ENCODE peak calls at places on chromosomes 6 and 20, in nine cellular contexts. A is mammary epithelial cell; J is cardiac fibroblast; V is HFF-Myc; N is upper lobe of left lung; C is hepatocyte; E is AG09309; B is right atrium auricular region; Z is CD8-positive, alpha-beta T cell. Y is an unnamed sample.

GRCh38 chr6:16019462-16019861 is 109.4 kb upstream of the MYLIP start:
- DNase-seq in A (no peak), J (no peak), V (no peak), N (no peak), C (no peak), E (no peak), B (no peak), Z (no peak), Y (no peak)

GRCh38 chr20:6558361-6558760 is 209.1 kb upstream of the BMP2 start:
- DNase-seq in A (peak), J (no peak), V (no peak), N (no peak), C (no peak), E (no peak), B (no peak), Z (no peak), Y (no peak)

GRCh38 chr6:42339991-42340401 is 111.7 kb downstream of the TRERF1 start:
- DNase-seq in A (peak), J (no peak), V (no peak), N (no peak), C (no peak), E (no peak), B (no peak), Z (no peak), Y (no peak)

GRCh38 chr6:125314019-125314581 is 12.3 kb upstream of the HDDC2 start:
- DNase-seq in A (peak), J (peak), V (peak), N (peak), C (peak), E (no peak), B (peak), Z (peak), Y (peak)

GRCh38 chr20:46199198-46199597 is 81.1 kb downstream of the CD40 start:
- DNase-seq in A (no peak), J (no peak), V (no peak), N (no peak), C (no peak), E (no peak), B (no peak), Z (no peak), Y (no peak)

GRCh38 chr6:11007715-11008608 is 36.1 kb downstream of the ELOVL2 start:
- DNase-seq in A (peak), J (peak), V (no peak), N (no peak), C (peak), E (peak), B (no peak), Z (no peak), Y (no peak)

GRCh38 chr6:170205534-170206316 is 85.2 kb downstream of the DLL1 start:
- DNase-seq in A (no peak), J (no peak), V (no peak), N (no peak), C (no peak), E (no peak), B (peak), Z (peak), Y (peak)

GRCh38 chr6:144583614-144583954 is 298.4 kb downstream of the UTRN start:
- DNase-seq in A (no peak), J (no peak), V (no peak), N (no peak), C (no peak), E (no peak), B (no peak), Z (no peak), Y (no peak)

GRCh38 chr6:112298816-112299281 is 44.5 kb upstream of the LAMA4 start:
- DNase-seq in A (peak), J (peak), V (peak), N (no peak), C (no peak), E (peak), B (no peak), Z (no peak), Y (no peak)

GRCh38 chr6:52575490-52575868 is 1.4 kb downstream of the TRAM2 start:
- DNase-seq in A (no peak), J (peak), V (no peak), N (no peak), C (no peak), E (no peak), B (no peak), Z (no peak), Y (no peak)

GRCh38 chr6:52576392-52577021 is 353 bp downstream of the TRAM2 start:
- DNase-seq in A (peak), J (peak), V (peak), N (peak), C (peak), E (no peak), B (no peak), Z (peak), Y (peak)

GRCh38 chr6:52576054-52576391 is 837 bp downstream of the TRAM2 start:
- DNase-seq in A (no peak), J (peak), V (no peak), N (no peak), C (no peak), E (no peak), B (no peak), Z (no peak), Y (no peak)

GRCh38 chr6:52577778-52578473 is 1.1 kb upstream of the TRAM2 start:
- DNase-seq in A (no peak), J (no peak), V (no peak), N (no peak), C (no peak), E (no peak), B (no peak), Z (no peak), Y (no peak)

GRCh38 chr6:52577022-52577777 is at the start of gene TRAM2:
- DNase-seq in A (peak), J (peak), V (no peak), N (peak), C (peak), E (no peak), B (peak), Z (peak), Y (peak)
- TF ChIP-seq CTCF in A (no peak), J (no peak), V (no peak), N (no peak), C (peak), E (no peak), B (peak), Z (no peak), Y (no peak)

DNA sequence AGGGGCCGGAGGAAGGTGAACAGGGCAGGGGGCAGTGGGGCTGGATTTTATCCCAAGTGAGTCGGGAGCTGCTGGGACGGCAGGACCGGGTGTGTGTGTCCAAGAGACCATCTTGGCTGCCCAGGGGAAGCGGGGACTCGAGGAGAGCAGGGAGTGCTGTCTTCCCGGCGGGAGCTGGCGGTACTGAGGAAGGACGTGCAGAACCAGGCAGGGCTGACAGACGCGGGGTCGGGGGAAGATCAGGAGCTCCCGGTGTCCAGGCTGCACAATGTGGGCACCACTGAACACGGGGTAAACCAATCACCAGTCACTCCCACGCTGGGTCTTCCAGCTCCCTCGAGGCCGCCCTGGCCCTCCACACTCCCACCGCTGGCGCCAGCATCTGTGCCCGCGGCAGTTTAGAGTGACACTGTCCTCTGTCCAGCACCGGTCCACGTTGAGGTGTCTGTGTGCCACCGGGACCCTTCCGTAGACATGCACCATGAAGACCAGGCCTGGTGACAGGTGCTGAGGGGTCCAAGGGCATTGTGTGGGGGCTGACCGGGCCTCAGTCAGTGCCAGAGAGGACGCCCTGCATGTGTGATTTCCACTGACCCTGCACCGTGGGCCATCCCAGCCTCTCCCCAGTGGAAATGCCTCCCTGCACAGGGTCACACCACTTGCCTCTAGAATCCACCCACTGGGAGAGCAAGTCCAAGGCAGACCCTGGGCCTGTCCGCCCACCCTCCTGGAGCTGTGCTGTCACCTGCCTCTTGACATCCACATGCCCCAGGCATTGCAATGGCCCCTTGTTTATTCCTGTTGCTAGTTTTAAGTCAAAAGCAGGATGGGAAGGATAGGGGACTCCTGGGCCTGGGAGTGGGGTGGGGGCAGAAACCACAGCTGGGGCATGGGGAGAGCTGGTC is 401.9 kb downstream of the TAF4 start:
- DNase-seq in A (no peak), J (no peak), V (no peak), N (no peak), C (no peak), E (no peak), B (no peak), Z (no peak), Y (no peak)
- TF ChIP-seq CTCF in A (no peak), J (no peak), V (no peak), N (no peak), C (no peak), E (no peak), B (no peak), Z (no peak), Y (no peak)

DNA sequence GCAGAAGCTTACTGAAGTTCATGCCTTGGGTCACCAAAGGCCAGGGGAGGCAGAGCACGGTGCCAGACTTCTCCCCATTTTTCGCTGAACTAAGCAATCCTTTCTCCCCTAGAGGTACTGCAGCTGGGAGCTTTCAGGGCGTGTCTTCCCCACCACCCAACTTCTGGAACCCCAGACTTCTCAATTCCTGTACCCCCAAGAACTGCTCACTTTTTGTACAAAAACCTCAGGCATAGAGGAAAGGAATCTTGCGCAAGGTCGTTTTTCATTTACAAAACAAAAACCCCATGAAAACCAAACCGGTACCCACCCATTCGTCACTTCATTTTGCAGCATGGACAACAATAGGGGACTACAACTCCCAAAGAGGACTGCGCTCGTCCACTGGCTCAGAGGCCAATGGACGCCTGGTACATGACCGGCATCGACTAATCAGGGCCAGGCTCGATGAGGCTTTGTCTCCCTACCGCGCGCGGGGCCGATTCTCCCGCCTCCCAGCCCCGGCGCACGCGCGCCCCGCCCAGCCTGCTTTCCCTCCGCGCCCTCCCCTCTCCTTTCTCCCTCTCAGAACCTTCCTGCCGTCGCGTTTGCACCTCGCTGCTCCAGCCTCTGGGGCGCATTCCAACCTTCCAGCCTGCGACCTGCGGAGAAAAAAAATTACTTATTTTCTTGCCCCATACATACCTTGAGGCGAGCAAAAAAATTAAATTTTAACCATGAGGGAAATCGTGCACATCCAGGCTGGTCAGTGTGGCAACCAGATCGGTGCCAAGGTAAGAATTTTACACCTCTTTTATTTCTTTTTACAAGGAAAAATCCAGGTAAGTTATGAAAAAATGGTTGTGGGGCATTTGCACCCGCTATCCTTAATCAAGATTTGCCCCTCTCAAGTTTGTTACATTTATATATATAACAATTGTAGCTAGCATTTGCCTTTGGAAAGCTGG is at the start of gene TUBB:
- DNase-seq in A (peak), J (peak), V (peak), N (peak), C (peak), E (peak), B (peak), Z (peak), Y (peak)
- TF ChIP-seq CTCF in A (no peak), J (peak), V (no peak), N (no peak), C (peak), E (no peak), B (no peak), Z (no peak), Y (no peak)

GRCh38 chr6:45990162-45990561 is 25.5 kb downstream of the CLIC5 start:
- DNase-seq in A (no peak), J (no peak), V (no peak), N (no peak), C (no peak), E (no peak), B (no peak), Z (no peak), Y (no peak)

GRCh38 chr6:45987866-45988265 is 27.8 kb downstream of the CLIC5 start:
- DNase-seq in A (no peak), J (no peak), V (no peak), N (no peak), C (peak), E (no peak), B (no peak), Z (no peak), Y (no peak)

GRCh38 chr6:45986746-45987274 is 28.9 kb downstream of the CLIC5 start:
- DNase-seq in A (no peak), J (no peak), V (no peak), N (no peak), C (no peak), E (no peak), B (no peak), Z (no peak), Y (no peak)

GRCh38 chr6:45988635-45989034 is 27.0 kb downstream of the CLIC5 start:
- DNase-seq in A (no peak), J (no peak), V (no peak), N (no peak), C (no peak), E (no peak), B (no peak), Z (no peak), Y (no peak)

DNA sequence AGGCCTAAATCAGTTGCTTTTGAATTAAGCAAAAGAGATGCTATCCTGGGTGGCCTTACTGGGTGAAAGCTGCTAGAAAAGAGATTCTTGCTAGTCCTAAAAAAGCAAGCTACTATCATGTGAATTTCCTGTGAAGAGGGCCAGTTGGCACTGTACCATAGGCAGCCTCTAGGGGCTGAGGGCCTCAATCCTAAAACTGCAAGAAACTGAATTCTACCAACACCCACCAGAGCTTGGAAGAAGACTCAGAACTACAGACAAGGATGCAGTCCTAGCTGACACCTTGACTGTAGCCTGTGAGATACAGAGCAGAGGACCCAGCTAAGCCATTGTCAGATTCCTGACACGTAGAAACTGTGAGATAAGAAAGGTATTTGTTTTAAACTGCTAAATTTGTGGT is 24.5 kb downstream of the CLIC5 start:
- DNase-seq in A (no peak), J (no peak), V (no peak), N (no peak), C (no peak), E (no peak), B (no peak), Z (no peak), Y (no peak)
- TF ChIP-seq CTCF in A (peak), J (no peak), V (peak), N (no peak), C (no peak), E (no peak), B (no peak), Z (no peak), Y (no peak)

DNA sequence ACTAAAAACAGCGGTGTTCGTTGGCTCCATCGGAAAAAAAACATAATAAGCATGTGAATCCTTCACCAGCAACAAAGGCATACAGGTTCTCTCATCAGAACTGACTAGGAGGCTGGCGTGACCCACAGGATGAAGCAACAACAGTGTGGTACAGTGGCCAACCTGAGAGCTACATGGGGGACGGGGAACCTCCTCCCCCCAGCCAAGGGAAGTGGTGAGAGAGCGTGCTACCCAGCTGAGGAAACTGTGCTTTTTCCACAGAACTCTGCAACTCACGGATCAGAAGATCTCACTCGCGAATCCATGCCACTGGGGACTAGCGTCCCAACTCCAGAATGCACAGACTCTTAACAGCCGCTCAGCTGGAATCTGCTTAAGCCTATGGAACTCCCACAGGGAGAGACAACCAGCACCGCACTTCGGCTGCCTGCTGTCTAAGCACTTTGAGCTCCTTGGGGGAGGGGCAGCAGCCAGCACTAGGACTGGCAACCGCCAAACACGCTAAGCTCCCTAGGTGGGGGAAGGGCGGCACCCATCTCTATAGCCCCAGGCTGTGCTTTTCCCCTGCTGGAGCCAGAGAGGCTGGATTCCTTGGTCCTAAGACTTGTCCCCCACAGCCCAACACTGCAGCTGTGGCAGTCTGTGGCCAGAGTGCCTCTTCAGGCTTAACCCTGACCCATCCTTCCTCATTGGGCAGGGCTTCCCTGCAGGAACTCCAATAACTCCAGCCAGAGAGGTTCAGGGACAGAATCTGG is 538.3 kb upstream of the BTBD3 start:
- DNase-seq in A (no peak), J (no peak), V (no peak), N (no peak), C (peak), E (no peak), B (no peak), Z (no peak), Y (no peak)
- TF ChIP-seq CTCF in A (no peak), J (no peak), V (no peak), N (no peak), C (no peak), E (no peak), B (no peak), Z (no peak), Y (no peak)

GRCh38 chr6:156948807-156949206 is 171.6 kb downstream of the ARID1B start:
- DNase-seq in A (peak), J (peak), V (peak), N (no peak), C (peak), E (peak), B (no peak), Z (no peak), Y (no peak)
- TF ChIP-seq CTCF in A (peak), J (no peak), V (no peak), N (no peak), C (peak), E (no peak), B (no peak), Z (no peak), Y (no peak)

GRCh38 chr6:7554533-7555275 is 13.2 kb downstream of the DSP start:
- DNase-seq in A (no peak), J (no peak), V (no peak), N (no peak), C (no peak), E (no peak), B (no peak), Z (no peak), Y (no peak)
- TF ChIP-seq CTCF in A (no peak), J (no peak), V (no peak), N (no peak), C (no peak), E (no peak), B (no peak), Z (no peak), Y (no peak)

Y was measured in coronary artery.